ENCODE peak calls at places on chromosome 14, in six cellular contexts. One of them, this sample, is unnamed. For H3K9me3, the result is how much of the 10 kb centered on the place peaks cover.

GRCh38 chr14:87014854-87015253 is 978.1 kb downstream of the GALC start:
- DNase-seq in HCT116: no peak
- DNase-seq in stomach: no peak
- DNase-seq in upper lobe of left lung: no peak
- DNase-seq in K562: no peak
- DNase-seq in spleen: no peak
- DNase-seq in this sample: no peak

GRCh38 chr14:106845286-106846087 is 1319.1 kb downstream of the TMEM121 start:
- DNase-seq in HCT116: no peak
- DNase-seq in stomach: peak
- DNase-seq in upper lobe of left lung: no peak
- DNase-seq in K562: no peak
- DNase-seq in spleen: peak
- DNase-seq in this sample: peak

GRCh38 chr14:91158091-91158790 is 44.4 kb downstream of the DGLUCY start:
- DNase-seq in HCT116: no peak
- DNase-seq in stomach: peak
- DNase-seq in upper lobe of left lung: no peak
- DNase-seq in K562: no peak
- DNase-seq in spleen: no peak
- DNase-seq in this sample: no peak

GRCh38 chr14:62501021-62501750 is 544.1 kb downstream of the KCNH5 start:
- DNase-seq in HCT116: no peak
- DNase-seq in stomach: no peak
- DNase-seq in upper lobe of left lung: no peak
- DNase-seq in K562: no peak
- DNase-seq in spleen: no peak
- DNase-seq in this sample: no peak

GRCh38 chr14:61476737-61477410 is 155.5 kb downstream of the PRKCH start:
- DNase-seq in HCT116: no peak
- DNase-seq in stomach: peak
- DNase-seq in upper lobe of left lung: no peak
- DNase-seq in K562: peak
- DNase-seq in spleen: no peak
- DNase-seq in this sample: peak

GRCh38 chr14:78933948-78934524 is 763.9 kb downstream of the NRXN3 start:
- DNase-seq in HCT116: no peak
- DNase-seq in stomach: no peak
- DNase-seq in upper lobe of left lung: no peak
- DNase-seq in K562: peak
- DNase-seq in spleen: no peak
- DNase-seq in this sample: no peak

GRCh38 chr14:64937176-64937820 is 5.2 kb downstream of the GPX2 start:
- DNase-seq in HCT116: no peak
- DNase-seq in stomach: no peak
- DNase-seq in upper lobe of left lung: no peak
- DNase-seq in K562: no peak
- DNase-seq in spleen: no peak
- DNase-seq in this sample: no peak

GRCh38 chr14:74509587-74510210 is 16.1 kb downstream of the ISCA2 start:
- DNase-seq in HCT116: no peak
- DNase-seq in stomach: no peak
- DNase-seq in upper lobe of left lung: no peak
- DNase-seq in K562: no peak
- DNase-seq in spleen: peak
- DNase-seq in this sample: no peak

GRCh38 chr14:84792722-84793410 is 737.1 kb upstream of the FLRT2 start:
- DNase-seq in HCT116: no peak
- DNase-seq in stomach: no peak
- DNase-seq in upper lobe of left lung: no peak
- DNase-seq in K562: no peak
- DNase-seq in spleen: no peak
- DNase-seq in this sample: no peak

GRCh38 chr14:99575043-99576023 is 28.7 kb downstream of the CCDC85C start:
- DNase-seq in HCT116: no peak
- DNase-seq in stomach: peak
- DNase-seq in upper lobe of left lung: peak
- DNase-seq in K562: peak
- DNase-seq in spleen: no peak
- DNase-seq in this sample: no peak

GRCh38 chr14:37172024-37172869 is at the start of gene SLC25A21:
- DNase-seq in HCT116: peak
- DNase-seq in stomach: peak
- DNase-seq in upper lobe of left lung: peak
- DNase-seq in K562: peak
- DNase-seq in spleen: peak
- DNase-seq in this sample: no peak

GRCh38 chr14:21208554-21208953 is 52.7 kb upstream of the OR5AU1 start:
- DNase-seq in HCT116: no peak
- DNase-seq in stomach: no peak
- DNase-seq in upper lobe of left lung: no peak
- DNase-seq in K562: no peak
- DNase-seq in spleen: no peak
- DNase-seq in this sample: no peak
- H3K9me3 ChIP-seq in HCT116: under half
- H3K9me3 ChIP-seq in stomach: under half
- H3K9me3 ChIP-seq in upper lobe of left lung: under half
- H3K9me3 ChIP-seq in K562: under half
- H3K9me3 ChIP-seq in spleen: under half
- H3K9me3 ChIP-seq in this sample: under half

DNA sequence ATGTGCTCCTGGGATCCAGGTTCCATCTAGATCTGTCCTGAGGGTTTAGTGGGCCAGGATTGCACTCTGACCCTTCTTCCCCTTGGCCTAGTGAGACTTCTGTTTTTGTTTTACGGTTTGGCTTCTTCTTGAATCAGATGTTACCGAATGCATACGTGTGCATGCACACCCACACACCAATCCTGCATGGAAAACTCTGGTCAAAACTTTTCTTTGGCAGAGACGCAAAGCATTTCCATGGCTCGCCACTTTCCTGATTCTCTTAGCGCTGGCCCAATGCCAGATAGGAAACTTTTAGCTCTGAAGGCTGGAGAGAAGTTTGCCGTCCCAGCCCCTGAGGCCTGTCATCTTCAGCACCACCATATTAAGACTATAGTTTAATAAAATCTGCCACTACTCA is 67.4 kb upstream of the ACTN1 start:
- DNase-seq in HCT116: no peak
- DNase-seq in stomach: peak
- DNase-seq in upper lobe of left lung: no peak
- DNase-seq in K562: no peak
- DNase-seq in spleen: no peak
- DNase-seq in this sample: no peak
- TF ChIP-seq POLR2AphosphoS5 in HCT116: no peak
- TF ChIP-seq POLR2AphosphoS5 in stomach: no peak
- TF ChIP-seq POLR2AphosphoS5 in upper lobe of left lung: no peak
- TF ChIP-seq POLR2AphosphoS5 in K562: no peak
- TF ChIP-seq POLR2AphosphoS5 in spleen: no peak
- TF ChIP-seq POLR2AphosphoS5 in this sample: no peak

GRCh38 chr14:103686831-103687485 is 28.3 kb downstream of the XRCC3 start:
- DNase-seq in HCT116: no peak
- DNase-seq in stomach: no peak
- DNase-seq in upper lobe of left lung: no peak
- DNase-seq in K562: no peak
- DNase-seq in spleen: no peak
- DNase-seq in this sample: no peak

GRCh38 chr14:103690332-103690731 is 24.9 kb downstream of the XRCC3 start:
- DNase-seq in HCT116: no peak
- DNase-seq in stomach: no peak
- DNase-seq in upper lobe of left lung: no peak
- DNase-seq in K562: no peak
- DNase-seq in spleen: no peak
- DNase-seq in this sample: no peak

GRCh38 chr14:103688441-103688840 is 26.8 kb downstream of the XRCC3 start:
- DNase-seq in HCT116: no peak
- DNase-seq in stomach: no peak
- DNase-seq in upper lobe of left lung: no peak
- DNase-seq in K562: no peak
- DNase-seq in spleen: no peak
- DNase-seq in this sample: no peak

GRCh38 chr14:103687712-103688111 is 27.5 kb downstream of the XRCC3 start:
- DNase-seq in HCT116: no peak
- DNase-seq in stomach: no peak
- DNase-seq in upper lobe of left lung: no peak
- DNase-seq in K562: no peak
- DNase-seq in spleen: no peak
- DNase-seq in this sample: no peak

GRCh38 chr14:103688906-103689902 is 26.0 kb downstream of the XRCC3 start:
- DNase-seq in HCT116: no peak
- DNase-seq in stomach: no peak
- DNase-seq in upper lobe of left lung: no peak
- DNase-seq in K562: no peak
- DNase-seq in spleen: peak
- DNase-seq in this sample: no peak
- H3K4me3 ChIP-seq in HCT116: no peak
- H3K4me3 ChIP-seq in stomach: no peak
- H3K4me3 ChIP-seq in upper lobe of left lung: no peak
- H3K4me3 ChIP-seq in K562: no peak
- H3K4me3 ChIP-seq in spleen: no peak
- H3K4me3 ChIP-seq in this sample: no peak

GRCh38 chr14:104315625-104316024 is 177.2 kb downstream of the KIF26A start:
- DNase-seq in HCT116: no peak
- DNase-seq in stomach: peak
- DNase-seq in upper lobe of left lung: no peak
- DNase-seq in K562: no peak
- DNase-seq in spleen: no peak
- DNase-seq in this sample: no peak

GRCh38 chr14:104315169-104315568 is 176.8 kb downstream of the KIF26A start:
- DNase-seq in HCT116: no peak
- DNase-seq in stomach: peak
- DNase-seq in upper lobe of left lung: no peak
- DNase-seq in K562: no peak
- DNase-seq in spleen: peak
- DNase-seq in this sample: no peak

GRCh38 chr14:104313674-104314073 is 175.3 kb downstream of the KIF26A start:
- DNase-seq in HCT116: no peak
- DNase-seq in stomach: no peak
- DNase-seq in upper lobe of left lung: no peak
- DNase-seq in K562: no peak
- DNase-seq in spleen: peak
- DNase-seq in this sample: no peak

GRCh38 chr14:104316121-104316722 is 177.8 kb downstream of the KIF26A start:
- DNase-seq in HCT116: no peak
- DNase-seq in stomach: peak
- DNase-seq in upper lobe of left lung: peak
- DNase-seq in K562: no peak
- DNase-seq in spleen: peak
- DNase-seq in this sample: no peak

GRCh38 chr14:104314251-104314941 is 176.0 kb downstream of the KIF26A start:
- DNase-seq in HCT116: no peak
- DNase-seq in stomach: peak
- DNase-seq in upper lobe of left lung: peak
- DNase-seq in K562: no peak
- DNase-seq in spleen: peak
- DNase-seq in this sample: no peak
- H3K9me3 ChIP-seq in HCT116: under half
- H3K9me3 ChIP-seq in stomach: under half
- H3K9me3 ChIP-seq in upper lobe of left lung: under half
- H3K9me3 ChIP-seq in K562: under half
- H3K9me3 ChIP-seq in spleen: under half
- H3K9me3 ChIP-seq in this sample: under half

GRCh38 chr14:54509546-54510501 is at the start of gene CGRRF1:
- DNase-seq in HCT116: peak
- DNase-seq in stomach: peak
- DNase-seq in upper lobe of left lung: peak
- DNase-seq in K562: peak
- DNase-seq in spleen: peak
- DNase-seq in this sample: peak
- TF ChIP-seq POLR2AphosphoS5 in HCT116: peak
- TF ChIP-seq POLR2AphosphoS5 in stomach: peak
- TF ChIP-seq POLR2AphosphoS5 in upper lobe of left lung: peak
- TF ChIP-seq POLR2AphosphoS5 in K562: no peak
- TF ChIP-seq POLR2AphosphoS5 in spleen: peak
- TF ChIP-seq POLR2AphosphoS5 in this sample: peak

DNA sequence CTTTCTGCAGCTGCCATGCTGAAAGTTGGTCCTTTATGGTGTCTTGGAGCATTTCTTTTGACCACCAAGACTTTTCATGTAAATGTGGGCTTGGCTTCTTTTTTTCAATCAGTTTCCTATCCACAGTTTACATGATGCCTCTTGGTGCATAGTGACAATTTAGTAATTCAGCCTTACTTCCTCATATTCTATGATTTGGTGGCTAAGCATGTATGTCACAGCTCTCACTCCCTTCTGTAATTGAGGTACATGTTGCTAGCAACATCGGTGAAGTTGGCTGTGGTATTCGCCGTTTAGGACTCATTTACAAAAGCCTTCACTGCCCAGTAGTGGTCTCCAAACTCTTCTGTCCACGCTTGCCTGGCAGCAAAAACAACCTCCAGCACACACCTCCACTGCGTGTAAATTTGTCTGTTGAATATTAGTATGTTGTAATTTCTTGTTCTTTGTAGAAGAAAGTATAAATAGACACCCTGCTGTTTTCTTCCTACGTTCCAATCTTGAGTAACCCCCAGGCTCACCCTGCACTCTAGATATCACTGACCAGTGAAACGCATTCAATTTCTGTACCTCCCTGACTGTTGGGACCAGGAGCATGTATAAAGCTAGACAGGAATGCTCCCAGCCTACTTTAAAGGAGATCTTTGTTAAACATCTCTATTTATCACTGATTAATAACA is 90.3 kb downstream of the PPP2R5C start:
- DNase-seq in HCT116: no peak
- DNase-seq in stomach: no peak
- DNase-seq in upper lobe of left lung: no peak
- DNase-seq in K562: no peak
- DNase-seq in spleen: no peak
- DNase-seq in this sample: no peak
- H3K4me3 ChIP-seq in HCT116: no peak
- H3K4me3 ChIP-seq in stomach: no peak
- H3K4me3 ChIP-seq in upper lobe of left lung: no peak
- H3K4me3 ChIP-seq in K562: no peak
- H3K4me3 ChIP-seq in spleen: no peak
- H3K4me3 ChIP-seq in this sample: no peak

DNA sequence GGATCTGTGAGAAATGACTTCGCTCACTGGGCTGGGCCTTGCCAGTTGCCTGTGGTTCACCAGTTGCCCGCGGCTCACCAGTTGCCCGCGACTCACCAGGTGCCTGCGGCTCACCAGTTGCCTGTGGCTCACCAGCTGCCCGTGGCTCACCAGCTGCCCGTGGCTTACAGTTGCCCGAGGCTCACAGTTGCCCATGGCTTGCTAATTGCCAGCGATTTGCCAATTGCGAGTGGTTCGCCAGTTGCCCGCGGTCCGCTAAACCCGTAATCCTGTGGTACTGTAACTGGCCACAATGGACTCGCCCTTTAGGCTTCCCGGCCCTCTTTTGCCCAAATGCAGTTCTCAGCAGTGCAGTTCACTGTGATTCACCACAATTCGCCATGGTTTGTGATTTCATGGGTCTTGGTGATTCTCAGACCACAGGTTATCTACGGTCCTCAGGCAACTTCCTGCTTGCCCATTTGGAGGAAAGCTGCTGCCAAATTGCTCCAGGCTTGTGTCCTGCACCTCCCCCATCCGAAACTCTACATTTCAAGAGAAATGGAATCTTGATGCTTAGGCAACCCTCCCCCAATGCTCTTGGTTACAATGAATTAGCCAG is 15.0 kb upstream of the MEG3 start:
- DNase-seq in HCT116: no peak
- DNase-seq in stomach: no peak
- DNase-seq in upper lobe of left lung: no peak
- DNase-seq in K562: no peak
- DNase-seq in spleen: no peak
- DNase-seq in this sample: no peak
- H3K9me3 ChIP-seq in HCT116: under half
- H3K9me3 ChIP-seq in stomach: under half
- H3K9me3 ChIP-seq in upper lobe of left lung: under half
- H3K9me3 ChIP-seq in K562: under half
- H3K9me3 ChIP-seq in spleen: under half
- H3K9me3 ChIP-seq in this sample: under half

GRCh38 chr14:92951912-92952471 is 29.0 kb downstream of the CHGA start:
- DNase-seq in HCT116: peak
- DNase-seq in stomach: peak
- DNase-seq in upper lobe of left lung: peak
- DNase-seq in K562: peak
- DNase-seq in spleen: peak
- DNase-seq in this sample: no peak
- TF ChIP-seq POLR2AphosphoS5 in HCT116: no peak
- TF ChIP-seq POLR2AphosphoS5 in stomach: no peak
- TF ChIP-seq POLR2AphosphoS5 in upper lobe of left lung: no peak
- TF ChIP-seq POLR2AphosphoS5 in K562: no peak
- TF ChIP-seq POLR2AphosphoS5 in spleen: peak
- TF ChIP-seq POLR2AphosphoS5 in this sample: peak

This sample was measured in vagina.